ENCODE peak calls at places on chromosomes 11 and 22, in four cellular contexts. One of them, this sample, is unnamed.

GRCh38 chr11:94706211-94706610 is 61.9 kb upstream of the AMOTL1 start:
- DNase-seq in suprapubic skin: no peak
- DNase-seq in tibial nerve: no peak
- DNase-seq in gastrocnemius medialis: peak; percentile 71
- DNase-seq in this sample: no peak

GRCh38 chr11:78138694-78139421 is 568 bp downstream of the ALG8 start:
- DNase-seq in tibial nerve: no peak
- DNase-seq in suprapubic skin: no peak
- DNase-seq in gastrocnemius medialis: no peak
- DNase-seq in this sample: no peak

GRCh38 chr11:10366568-10367331 is 61.9 kb downstream of the ADM start:
- DNase-seq in suprapubic skin: no peak
- DNase-seq in tibial nerve: peak; percentile 92
- DNase-seq in gastrocnemius medialis: peak; percentile 84
- DNase-seq in this sample: peak; percentile 90

GRCh38 chr11:1546536-1547466 is 25.3 kb downstream of the DUSP8 start:
- DNase-seq in tibial nerve: no peak
- DNase-seq in gastrocnemius medialis: peak; percentile 54
- DNase-seq in suprapubic skin: no peak
- DNase-seq in this sample: peak; percentile 86

GRCh38 chr11:63229815-63230214 is 13.6 kb downstream of the SLC22A25 start:
- DNase-seq in gastrocnemius medialis: no peak
- DNase-seq in tibial nerve: no peak
- DNase-seq in suprapubic skin: no peak
- DNase-seq in this sample: no peak

GRCh38 chr11:11969380-11970215 is 38.8 kb downstream of the DKK3 start:
- DNase-seq in tibial nerve: no peak
- DNase-seq in suprapubic skin: no peak
- DNase-seq in gastrocnemius medialis: no peak
- DNase-seq in this sample: no peak

GRCh38 chr11:123211981-123212380 is 16.9 kb upstream of the CLMP start:
- DNase-seq in suprapubic skin: no peak
- DNase-seq in gastrocnemius medialis: no peak
- DNase-seq in tibial nerve: no peak
- DNase-seq in this sample: peak; percentile 43

GRCh38 chr11:95459268-95460040 is 228.5 kb upstream of the SESN3 start:
- DNase-seq in suprapubic skin: no peak
- DNase-seq in tibial nerve: no peak
- DNase-seq in gastrocnemius medialis: no peak
- DNase-seq in this sample: no peak

GRCh38 chr22:44587004-44587793 is 89.2 kb upstream of the RTL6 start:
- DNase-seq in gastrocnemius medialis: no peak
- DNase-seq in suprapubic skin: no peak
- DNase-seq in tibial nerve: no peak
- DNase-seq in this sample: no peak

GRCh38 chr22:32852346-32853251 is 51.1 kb downstream of the TIMP3 start:
- DNase-seq in tibial nerve: peak; percentile 72
- DNase-seq in suprapubic skin: no peak
- DNase-seq in gastrocnemius medialis: peak; percentile 66
- DNase-seq in this sample: no peak

GRCh38 chr11:11189501-11189900 is 163.5 kb downstream of the CSNK2A3 start:
- DNase-seq in gastrocnemius medialis: no peak
- DNase-seq in suprapubic skin: no peak
- DNase-seq in tibial nerve: no peak
- DNase-seq in this sample: no peak

GRCh38 chr11:12973529-12974181 is 35.5 kb upstream of the RASSF10 start:
- DNase-seq in tibial nerve: no peak
- DNase-seq in gastrocnemius medialis: no peak
- DNase-seq in suprapubic skin: no peak
- DNase-seq in this sample: no peak

GRCh38 chr22:38549106-38549884 is 20.7 kb downstream of the DMC1 start:
- DNase-seq in gastrocnemius medialis: no peak
- DNase-seq in suprapubic skin: no peak
- DNase-seq in tibial nerve: no peak
- DNase-seq in this sample: no peak

GRCh38 chr11:69913591-69914285 is 94.5 kb upstream of the FGF3 start:
- DNase-seq in suprapubic skin: peak; percentile 61
- DNase-seq in gastrocnemius medialis: no peak
- DNase-seq in tibial nerve: no peak
- DNase-seq in this sample: no peak

GRCh38 chr11:7672960-7673723 is at the start of gene CYB5R2:
- DNase-seq in tibial nerve: peak; percentile 57
- DNase-seq in suprapubic skin: no peak
- DNase-seq in gastrocnemius medialis: peak; percentile 47
- DNase-seq in this sample: peak; percentile 79

GRCh38 chr11:2298795-2299747 is 2.6 kb downstream of the C11orf21 start:
- DNase-seq in suprapubic skin: peak; percentile 77
- DNase-seq in gastrocnemius medialis: no peak
- DNase-seq in tibial nerve: peak; percentile 4
- DNase-seq in this sample: peak; percentile 25

GRCh38 chr11:36376315-36376887 is 80.3 kb downstream of the PRR5L start:
- DNase-seq in suprapubic skin: no peak
- DNase-seq in gastrocnemius medialis: no peak
- DNase-seq in tibial nerve: no peak
- DNase-seq in this sample: no peak

GRCh38 chr11:6405837-6406236 is 13.1 kb downstream of the APBB1 start:
- DNase-seq in tibial nerve: no peak
- DNase-seq in gastrocnemius medialis: no peak
- DNase-seq in suprapubic skin: no peak
- DNase-seq in this sample: no peak

GRCh38 chr11:38593649-38594048 is 1995.6 kb upstream of the RAG2 start:
- DNase-seq in suprapubic skin: no peak
- DNase-seq in tibial nerve: no peak
- DNase-seq in gastrocnemius medialis: no peak
- DNase-seq in this sample: no peak

GRCh38 chr11:19316434-19316833 is 75.7 kb upstream of the E2F8 start:
- DNase-seq in suprapubic skin: no peak
- DNase-seq in gastrocnemius medialis: peak; percentile 38
- DNase-seq in tibial nerve: peak; percentile 49
- DNase-seq in this sample: no peak

GRCh38 chr22:32880906-32881596 is 79.5 kb downstream of the TIMP3 start:
- DNase-seq in gastrocnemius medialis: no peak
- DNase-seq in tibial nerve: no peak
- DNase-seq in suprapubic skin: no peak
- DNase-seq in this sample: no peak

GRCh38 chr11:57124912-57125311 is 56.8 kb upstream of the LRRC55 start:
- DNase-seq in gastrocnemius medialis: no peak
- DNase-seq in tibial nerve: no peak
- DNase-seq in suprapubic skin: no peak
- DNase-seq in this sample: no peak

GRCh38 chr11:73950869-73951710 is at the start of gene DNAJB13:
- DNase-seq in tibial nerve: no peak
- DNase-seq in gastrocnemius medialis: no peak
- DNase-seq in suprapubic skin: no peak
- DNase-seq in this sample: no peak

GRCh38 chr11:2768471-2769408 is 68.9 kb upstream of the KCNQ1OT1 start:
- DNase-seq in tibial nerve: no peak
- DNase-seq in gastrocnemius medialis: no peak
- DNase-seq in suprapubic skin: peak; percentile 65
- DNase-seq in this sample: peak; percentile 30

DNA sequence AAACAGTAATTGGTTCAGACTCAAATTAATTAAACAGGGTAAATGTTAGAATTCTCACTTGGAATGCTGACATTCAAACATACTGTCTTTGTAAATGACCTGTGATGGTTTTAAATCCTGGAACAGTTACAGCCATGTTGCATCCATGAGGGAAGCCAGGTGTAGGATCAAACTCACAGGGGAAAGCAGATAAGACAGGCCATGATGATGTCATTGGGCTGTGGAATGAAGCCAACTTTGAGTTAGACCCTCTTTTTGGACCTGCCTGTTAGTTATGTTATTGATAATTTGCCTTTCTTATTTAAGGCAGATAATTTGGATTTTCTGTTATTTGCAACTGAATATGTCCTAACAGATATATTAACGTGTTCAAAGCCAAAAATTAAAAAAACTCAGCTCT is 39.3 kb upstream of the ABTB2 start:
- DNase-seq in tibial nerve: no peak
- DNase-seq in suprapubic skin: no peak
- DNase-seq in gastrocnemius medialis: no peak
- DNase-seq in this sample: no peak
- TF ChIP-seq POLR2A in tibial nerve: no peak
- TF ChIP-seq POLR2A in suprapubic skin: no peak
- TF ChIP-seq POLR2A in gastrocnemius medialis: no peak
- TF ChIP-seq POLR2A in this sample: no peak

DNA sequence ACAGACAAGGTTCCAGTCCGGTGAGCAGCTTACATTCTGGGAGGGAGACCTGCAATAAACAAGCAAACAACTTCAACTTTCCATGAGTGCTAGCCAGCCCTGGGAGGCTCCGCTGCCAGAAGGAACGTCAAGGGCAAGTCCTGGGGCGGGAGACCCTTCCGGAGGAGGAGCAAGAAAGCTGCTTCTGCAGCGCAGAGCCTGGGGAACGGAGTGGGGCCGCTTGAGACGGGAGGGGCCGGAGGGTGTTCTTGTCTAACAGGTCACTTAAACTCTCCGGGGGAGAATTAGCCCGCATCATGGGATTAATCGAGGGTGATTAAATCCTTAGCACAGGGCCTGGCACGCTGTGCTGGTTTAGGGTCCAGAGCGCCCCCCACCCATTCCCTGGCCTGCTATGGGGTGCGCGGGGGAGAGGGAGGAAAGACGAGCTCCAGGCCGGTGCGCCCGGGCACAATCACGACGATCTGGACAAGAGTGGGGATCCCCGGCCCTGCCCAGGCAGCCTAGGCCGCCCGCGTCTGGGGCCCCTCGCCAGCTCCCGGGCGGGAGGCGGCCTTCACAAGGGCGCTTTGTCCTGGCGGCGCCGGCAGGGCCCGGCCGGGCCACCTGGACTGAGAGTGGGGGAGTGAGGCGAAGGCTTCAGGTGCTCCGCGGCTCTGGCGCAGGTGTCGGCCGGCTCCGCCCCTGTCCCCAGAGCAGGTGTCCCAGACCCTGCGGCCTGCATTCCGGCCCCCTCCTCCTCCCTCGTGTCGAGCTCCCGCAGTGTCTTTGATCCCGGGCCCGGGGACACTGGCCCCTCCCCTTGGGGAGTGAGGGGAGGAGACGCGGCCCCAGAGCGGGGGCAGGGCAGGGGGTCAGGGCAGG is 663 bp upstream of the LARGE2 start:
- DNase-seq in suprapubic skin: no peak
- DNase-seq in gastrocnemius medialis: peak; percentile 11
- DNase-seq in tibial nerve: no peak
- DNase-seq in this sample: peak; percentile 94
- TF ChIP-seq POLR2A in suprapubic skin: no peak
- TF ChIP-seq POLR2A in gastrocnemius medialis: no peak
- TF ChIP-seq POLR2A in tibial nerve: no peak
- TF ChIP-seq POLR2A in this sample: no peak

DNA sequence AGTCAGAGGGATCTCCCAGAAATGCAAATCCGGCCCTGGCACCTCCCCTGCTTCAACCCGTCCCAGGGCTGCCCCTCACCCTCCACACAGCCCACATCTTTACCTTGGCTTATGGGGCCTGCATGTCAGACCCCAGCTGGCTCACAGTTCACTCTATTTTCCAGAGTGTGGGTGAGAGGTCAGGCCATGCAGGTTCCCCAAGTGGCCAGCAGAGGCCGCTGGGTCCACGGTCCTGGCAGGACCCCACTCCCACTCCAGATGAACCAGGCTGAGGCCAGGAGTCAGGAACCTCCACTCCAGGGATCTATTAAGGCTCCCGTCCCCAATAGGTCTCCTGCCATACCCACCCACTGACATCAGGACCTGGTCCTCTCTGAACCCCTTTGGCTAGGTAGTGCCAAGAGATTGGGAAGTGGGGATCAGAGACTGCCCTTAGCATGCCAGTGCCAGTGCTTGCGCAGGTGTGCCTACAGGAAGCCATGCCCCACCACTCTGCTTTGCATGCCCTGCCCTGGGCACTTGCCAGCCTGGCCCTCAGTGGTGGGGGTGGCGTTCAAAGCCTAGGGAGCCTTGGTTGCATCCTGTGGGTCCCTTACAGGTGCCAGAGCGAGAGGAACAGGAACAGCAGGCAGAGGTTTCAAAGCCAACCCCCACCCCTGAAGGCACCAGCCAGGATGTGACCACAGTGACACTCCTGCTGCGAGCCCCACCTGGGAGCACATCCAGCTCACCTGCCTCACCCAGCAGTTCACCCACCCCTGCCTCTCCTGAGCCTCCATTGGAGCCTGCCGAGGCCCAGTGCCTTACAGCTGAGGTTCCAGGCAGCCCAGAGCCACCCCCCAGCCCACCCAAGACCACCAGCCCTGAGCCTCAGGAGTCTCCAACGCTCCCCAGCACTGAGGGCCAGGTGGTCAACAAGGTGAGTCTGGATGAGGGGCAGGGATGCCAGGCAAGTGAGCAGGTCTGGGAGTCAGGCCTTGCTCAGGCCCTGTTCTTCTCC is 8.3 kb downstream of the SMTN start:
- DNase-seq in gastrocnemius medialis: peak; percentile 62
- DNase-seq in suprapubic skin: no peak
- DNase-seq in tibial nerve: no peak
- DNase-seq in this sample: peak; percentile 67
- TF ChIP-seq POLR2A in gastrocnemius medialis: no peak
- TF ChIP-seq POLR2A in suprapubic skin: no peak
- TF ChIP-seq POLR2A in tibial nerve: no peak
- TF ChIP-seq POLR2A in this sample: no peak

DNA sequence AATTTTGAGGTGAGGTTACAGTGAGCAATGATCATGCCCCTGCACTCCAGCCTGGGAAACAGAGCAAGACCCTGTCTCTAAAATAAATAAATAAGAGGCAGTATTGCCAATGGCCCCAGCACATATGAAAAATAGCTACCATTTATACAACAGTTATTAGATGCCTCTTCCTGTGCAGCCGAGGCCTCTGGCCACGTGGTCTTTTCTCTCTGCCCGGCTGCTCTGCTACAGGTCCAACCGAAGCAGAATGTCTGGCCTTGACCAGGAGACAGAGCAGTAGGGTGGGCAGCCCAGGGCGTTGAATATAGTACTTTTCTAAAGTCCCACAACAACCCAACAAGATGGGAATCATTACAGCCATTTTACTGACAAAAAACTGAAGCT is 12.4 kb upstream of the OAF start:
- DNase-seq in suprapubic skin: no peak
- DNase-seq in tibial nerve: no peak
- DNase-seq in gastrocnemius medialis: no peak
- DNase-seq in this sample: no peak
- TF ChIP-seq POLR2A in suprapubic skin: no peak
- TF ChIP-seq POLR2A in tibial nerve: no peak
- TF ChIP-seq POLR2A in gastrocnemius medialis: no peak
- TF ChIP-seq POLR2A in this sample: no peak

GRCh38 chr11:58578635-58579191 is at the start of gene ZFP91:
- DNase-seq in suprapubic skin: peak; percentile 99
- DNase-seq in tibial nerve: peak; percentile 97
- DNase-seq in gastrocnemius medialis: peak; percentile 99
- DNase-seq in this sample: peak; percentile 87
- TF ChIP-seq POLR2A in suprapubic skin: peak; percentile 64
- TF ChIP-seq POLR2A in tibial nerve: peak; percentile 57
- TF ChIP-seq POLR2A in gastrocnemius medialis: peak; percentile 88
- TF ChIP-seq POLR2A in this sample: no peak

GRCh38 chr11:65915821-65916251 is 3.0 kb downstream of the C11orf68 start:
- DNase-seq in suprapubic skin: peak; percentile 94
- DNase-seq in gastrocnemius medialis: peak; percentile 95
- DNase-seq in tibial nerve: peak; percentile 59
- DNase-seq in this sample: no peak

GRCh38 chr11:65911682-65912568 is 6.9 kb downstream of the C11orf68 start:
- DNase-seq in gastrocnemius medialis: peak; percentile 46
- DNase-seq in tibial nerve: peak; percentile 44
- DNase-seq in suprapubic skin: peak; percentile 83
- DNase-seq in this sample: no peak

GRCh38 chr11:65915101-65915820 is 3.6 kb downstream of the C11orf68 start:
- DNase-seq in suprapubic skin: peak; percentile 73
- DNase-seq in gastrocnemius medialis: peak; percentile 25
- DNase-seq in tibial nerve: no peak
- DNase-seq in this sample: no peak

GRCh38 chr11:65916391-65916790 is 2.5 kb downstream of the C11orf68 start:
- DNase-seq in tibial nerve: no peak
- DNase-seq in gastrocnemius medialis: no peak
- DNase-seq in suprapubic skin: peak; percentile 76
- DNase-seq in this sample: no peak

GRCh38 chr11:65912840-65913239 is 6.0 kb downstream of the C11orf68 start:
- DNase-seq in suprapubic skin: no peak
- DNase-seq in tibial nerve: no peak
- DNase-seq in gastrocnemius medialis: no peak
- DNase-seq in this sample: no peak
- TF ChIP-seq POLR2A in suprapubic skin: no peak
- TF ChIP-seq POLR2A in tibial nerve: no peak
- TF ChIP-seq POLR2A in gastrocnemius medialis: no peak
- TF ChIP-seq POLR2A in this sample: no peak

This sample was measured in H1.